ENCODE peak calls at places on chromosomes 13 and 19, in ten cellular contexts. U, D, Y, O, L, M, T, B, C and Q are unnamed samples.

GRCh38 chr19:374183-374885 is 29.7 kb upstream of the MIER2 start:
- DNase-seq in U (no peak), D (no peak), Y (no peak), O (no peak), L (no peak), M (no peak), T (no peak), B (no peak), C (no peak), Q (no peak)

GRCh38 chr13:50801087-50801931 is 42.2 kb downstream of the DLEU7 start:
- DNase-seq in U (peak; percentile 62), D (peak; percentile 56), Y (peak; percentile 49), O (peak; percentile 76), L (peak; percentile 71), M (no peak), T (peak; percentile 55), B (peak; percentile 33), C (peak; percentile 87), Q (peak; percentile 73)

GRCh38 chr13:29805994-29806748 is 44.2 kb downstream of the UBL3 start:
- DNase-seq in U (no peak), D (no peak), Y (no peak), O (no peak), L (no peak), M (no peak), T (no peak), B (no peak), C (no peak), Q (no peak)

GRCh38 chr13:30877335-30877734 is 28.7 kb upstream of the MEDAG start:
- DNase-seq in U (no peak), D (no peak), Y (no peak), O (no peak), L (no peak), M (no peak), T (no peak), B (no peak), C (no peak), Q (no peak)

GRCh38 chr19:49556412-49557398 is 23.7 kb downstream of the NOSIP start:
- DNase-seq in U (no peak), D (peak; percentile 53), Y (no peak), O (no peak), L (no peak), M (peak; percentile 66), T (peak; percentile 56), B (no peak), C (no peak), Q (no peak)

GRCh38 chr19:40424637-40425449 is 949 bp downstream of the SERTAD1 start:
- DNase-seq in U (no peak), D (no peak), Y (no peak), O (peak; percentile 40), L (peak; percentile 40), M (no peak), T (no peak), B (no peak), C (no peak), Q (peak; percentile 64)

GRCh38 chr13:104408733-104409132 is 1342.5 kb upstream of the SLC10A2 start:
- DNase-seq in U (peak; percentile 30), D (no peak), Y (no peak), O (peak; percentile 46), L (peak; percentile 17), M (no peak), T (no peak), B (no peak), C (no peak), Q (no peak)

GRCh38 chr13:48977973-48978372 is 2.3 kb downstream of the FNDC3A start:
- DNase-seq in U (no peak), D (no peak), Y (no peak), O (peak; percentile 29), L (peak; percentile 82), M (no peak), T (no peak), B (no peak), C (no peak), Q (no peak)

GRCh38 chr19:12825259-12826131 is 8.9 kb downstream of the RTBDN start:
- DNase-seq in U (no peak), D (peak; percentile 20), Y (no peak), O (no peak), L (peak; percentile 41), M (no peak), T (no peak), B (no peak), C (no peak), Q (no peak)